ENCODE peak calls at places on chromosomes 3 and 15, in ten cellular contexts. I is NCI-H345; F is Daoy; L is right lobe of liver; H is esophagus squamous epithelium; Q is stimulated activated naive CD4-positive, alpha-beta T cell treated with Interleukin-2 at 50 U/mL for 16 hours; K is AG09309; G is pancreas; O is substantia nigra; P is memory B cell. A is an unnamed sample.
A peak's percentile ranks its signal among the peaks of the same experiment; 100 is the strongest.

GRCh38 chr3:172201990-172202318 is 162.6 kb downstream of the FNDC3B start:
- DNase-seq in I (no peak), F (peak; percentile 81), L (no peak), H (no peak), Q (no peak), K (peak; percentile 54), G (no peak), O (no peak), P (no peak), A (no peak)

GRCh38 chr3:16151109-16151508 is 23.4 kb upstream of the GALNT15 start:
- DNase-seq in I (no peak), F (no peak), L (peak; percentile 77), H (no peak), Q (no peak), K (peak; percentile 67), G (no peak), O (no peak), P (no peak), A (no peak)

GRCh38 chr15:64464271-64465005 is 4.1 kb downstream of the ZNF609 start:
- DNase-seq in I (peak; percentile 75), F (no peak), L (no peak), H (no peak), Q (no peak), K (no peak), G (no peak), O (no peak), P (no peak), A (no peak)

GRCh38 chr3:127105996-127106855 is 86.7 kb upstream of the PRR23E start:
- DNase-seq in I (no peak), F (no peak), L (no peak), H (no peak), Q (no peak), K (no peak), G (no peak), O (no peak), P (no peak), A (no peak)

GRCh38 chr3:51393564-51393963 is 2.5 kb downstream of the RBM15B start:
- DNase-seq in I (no peak), F (no peak), L (no peak), H (no peak), Q (no peak), K (no peak), G (no peak), O (no peak), P (no peak), A (no peak)

GRCh38 chr3:189967254-189967865 is 153.3 kb downstream of the P3H2 start:
- DNase-seq in I (peak; percentile 73), F (peak; percentile 26), L (no peak), H (no peak), Q (no peak), K (no peak), G (no peak), O (no peak), P (no peak), A (peak; percentile 75)

GRCh38 chr3:86890997-86891396 is 100.0 kb downstream of the VGLL3 start:
- DNase-seq in I (no peak), F (no peak), L (no peak), H (no peak), Q (no peak), K (no peak), G (no peak), O (no peak), P (no peak), A (no peak)

GRCh38 chr3:169278667-169279066 is 384.8 kb downstream of the MECOM start:
- DNase-seq in I (no peak), F (no peak), L (no peak), H (no peak), Q (no peak), K (no peak), G (no peak), O (no peak), P (no peak), A (no peak)

GRCh38 chr15:48592221-48592731 is 53.2 kb downstream of the FBN1 start:
- DNase-seq in I (no peak), F (peak; percentile 71), L (no peak), H (no peak), Q (no peak), K (peak; percentile 98), G (no peak), O (no peak), P (no peak), A (no peak)

GRCh38 chr3:131535131-131535530 is 32.4 kb upstream of the MRPL3 start:
- DNase-seq in I (no peak), F (peak; percentile 48), L (no peak), H (no peak), Q (no peak), K (peak; percentile 66), G (no peak), O (no peak), P (no peak), A (no peak)

GRCh38 chr3:193686665-193687506 is 93.9 kb downstream of the OPA1 start:
- DNase-seq in I (no peak), F (no peak), L (no peak), H (no peak), Q (no peak), K (no peak), G (no peak), O (no peak), P (no peak), A (no peak)

GRCh38 chr15:44719293-44719999 is 8.1 kb downstream of the B2M start:
- DNase-seq in I (no peak), F (peak; percentile 36), L (no peak), H (no peak), Q (peak; percentile 61), K (no peak), G (no peak), O (no peak), P (no peak), A (no peak)

GRCh38 chr3:152376351-152377183 is 107.8 kb downstream of the MBNL1 start:
- DNase-seq in I (no peak), F (no peak), L (no peak), H (no peak), Q (no peak), K (no peak), G (no peak), O (no peak), P (peak; percentile 41), A (no peak)

GRCh38 chr3:159854500-159855124 is 134.0 kb upstream of the IL12A start:
- DNase-seq in I (no peak), F (peak; percentile 86), L (no peak), H (no peak), Q (no peak), K (peak; percentile 60), G (no peak), O (no peak), P (no peak), A (peak; percentile 94)

A was measured in Panc1.